ENCODE peak calls at places on chromosomes 6 and 20, in nine cellular contexts. T is brain microvascular endothelial cell, Z is fibroblast of pulmonary artery, O is A549, E is gastrocnemius medialis, N is aorta, X is IMR-90, Q is AG09309, J is fibroblast of lung. Y is an unnamed sample.

GRCh38 chr20:51318058-51318960 is 224.2 kb downstream of the NFATC2 start:
- DNase-seq in T (peak; percentile 41), Z (no peak), O (peak; percentile 32), E (no peak), N (no peak), X (no peak), Q (no peak), J (no peak), Y (no peak)

GRCh38 chr6:34551720-34552119 is 4.4 kb downstream of the SPDEF start:
- DNase-seq in T (no peak), Z (no peak), O (no peak), E (no peak), N (no peak), X (no peak), Q (no peak), J (no peak), Y (no peak)

GRCh38 chr6:111989743-111990142 is 64.2 kb upstream of the CCN6 start:
- DNase-seq in T (no peak), Z (no peak), O (no peak), E (no peak), N (no peak), X (no peak), Q (no peak), J (no peak), Y (no peak)

GRCh38 chr20:2865630-2866029 is 7.7 kb upstream of the PTPRA start:
- DNase-seq in T (no peak), Z (no peak), O (no peak), E (no peak), N (no peak), X (no peak), Q (no peak), J (no peak), Y (no peak)

GRCh38 chr20:3714092-3714491 is 1.7 kb upstream of the SIGLEC1 start:
- DNase-seq in T (no peak), Z (no peak), O (no peak), E (no peak), N (no peak), X (no peak), Q (no peak), J (no peak), Y (no peak)

GRCh38 chr6:18022398-18023231 is 35.2 kb upstream of the KIF13A start:
- DNase-seq in T (peak; percentile 58), Z (peak; percentile 80), O (peak; percentile 10), E (no peak), N (no peak), X (peak; percentile 57), Q (no peak), J (peak; percentile 87), Y (peak; percentile 76)

GRCh38 chr20:41175201-41175651 is 37.9 kb downstream of the PLCG1 start:
- DNase-seq in T (no peak), Z (no peak), O (no peak), E (no peak), N (no peak), X (no peak), Q (no peak), J (no peak), Y (no peak)

GRCh38 chr20:49656304-49656703 is 57.4 kb downstream of the B4GALT5 start:
- DNase-seq in T (no peak), Z (no peak), O (no peak), E (peak; percentile 78), N (no peak), X (peak; percentile 65), Q (no peak), J (peak; percentile 48), Y (no peak)

GRCh38 chr20:7375905-7376304 is 564.4 kb downstream of the HAO1 start:
- DNase-seq in T (no peak), Z (peak; percentile 55), O (no peak), E (no peak), N (no peak), X (peak; percentile 17), Q (no peak), J (no peak), Y (peak; percentile 49)

GRCh38 chr20:44309763-44310663 is 989 bp downstream of the FITM2 start:
- DNase-seq in T (peak; percentile 16), Z (peak; percentile 74), O (no peak), E (peak; percentile 10), N (no peak), X (peak; percentile 58), Q (peak; percentile 40), J (peak; percentile 36), Y (peak; percentile 74)

GRCh38 chr20:4563534-4563933 is 158.2 kb upstream of the PRND start:
- DNase-seq in T (peak; percentile 67), Z (peak; percentile 82), O (no peak), E (no peak), N (no peak), X (peak; percentile 80), Q (no peak), J (peak; percentile 76), Y (peak; percentile 90)

GRCh38 chr6:150068173-150068785 is 642 bp downstream of the ULBP3 start:
- DNase-seq in T (no peak), Z (no peak), O (no peak), E (no peak), N (no peak), X (no peak), Q (no peak), J (no peak), Y (no peak)

GRCh38 chr6:56891754-56892153 is 63.2 kb upstream of the BEND6 start:
- DNase-seq in T (no peak), Z (no peak), O (no peak), E (no peak), N (no peak), X (peak; percentile 52), Q (no peak), J (no peak), Y (peak; percentile 42)

GRCh38 chr6:117482240-117483003 is at the start of gene DCBLD1:
- DNase-seq in T (peak; percentile 56), Z (peak; percentile 72), O (peak; percentile 58), E (peak; percentile 32), N (peak; percentile 92), X (peak; percentile 70), Q (no peak), J (peak; percentile 79), Y (peak; percentile 94)

GRCh38 chr6:32665621-32666140 is 776 bp downstream of the HLA-DQB1 start:
- DNase-seq in T (no peak), Z (no peak), O (no peak), E (no peak), N (no peak), X (no peak), Q (no peak), J (no peak), Y (no peak)

GRCh38 chr6:32666420-32667300 is at the start of gene HLA-DQB1:
- DNase-seq in T (no peak), Z (peak; percentile 23), O (peak; percentile 1), E (no peak), N (no peak), X (no peak), Q (no peak), J (no peak), Y (peak; percentile 34)

GRCh38 chr6:32669240-32669639 is 2.8 kb upstream of the HLA-DQB1 start:
- DNase-seq in T (no peak), Z (no peak), O (no peak), E (no peak), N (no peak), X (no peak), Q (no peak), J (no peak), Y (no peak)

GRCh38 chr6:32669893-32670292 is 3.4 kb upstream of the HLA-DQB1 start:
- DNase-seq in T (no peak), Z (no peak), O (no peak), E (no peak), N (no peak), X (no peak), Q (no peak), J (no peak), Y (no peak)

GRCh38 chr6:32668226-32668747 is 1.8 kb upstream of the HLA-DQB1 start:
- DNase-seq in T (no peak), Z (peak; percentile 23), O (no peak), E (no peak), N (no peak), X (peak; percentile 19), Q (no peak), J (no peak), Y (no peak)
- H3K4me3 ChIP-seq in T (no peak overlapping the region), Z (no peak overlapping the region), O (no peak overlapping the region), E (no peak overlapping the region), N (no peak overlapping the region), X (no peak overlapping the region), Q (no peak overlapping the region), J (no peak overlapping the region), Y (no peak overlapping the region)

GRCh38 chr6:30717129-30717844 is at the start of gene MDC1:
- DNase-seq in T (peak; percentile 100), Z (peak; percentile 100), O (peak; percentile 84), E (peak; percentile 100), N (peak; percentile 100), X (peak; percentile 100), Q (peak; percentile 100), J (peak; percentile 100), Y (peak; percentile 100)
- H3K4me3 ChIP-seq in T (peak within 1 kb of the TSS; percentile 76), Z (peak within 1 kb of the TSS; percentile 86), O (peak within 1 kb of the TSS; percentile 63), E (peak within 1 kb of the TSS; percentile 90), N (peak within 1 kb of the TSS; percentile 15), X (peak within 1 kb of the TSS; percentile 61), Q (peak within 1 kb of the TSS; percentile 79), J (peak within 1 kb of the TSS; percentile 70), Y (peak within 1 kb of the TSS; percentile 72)

DNA sequence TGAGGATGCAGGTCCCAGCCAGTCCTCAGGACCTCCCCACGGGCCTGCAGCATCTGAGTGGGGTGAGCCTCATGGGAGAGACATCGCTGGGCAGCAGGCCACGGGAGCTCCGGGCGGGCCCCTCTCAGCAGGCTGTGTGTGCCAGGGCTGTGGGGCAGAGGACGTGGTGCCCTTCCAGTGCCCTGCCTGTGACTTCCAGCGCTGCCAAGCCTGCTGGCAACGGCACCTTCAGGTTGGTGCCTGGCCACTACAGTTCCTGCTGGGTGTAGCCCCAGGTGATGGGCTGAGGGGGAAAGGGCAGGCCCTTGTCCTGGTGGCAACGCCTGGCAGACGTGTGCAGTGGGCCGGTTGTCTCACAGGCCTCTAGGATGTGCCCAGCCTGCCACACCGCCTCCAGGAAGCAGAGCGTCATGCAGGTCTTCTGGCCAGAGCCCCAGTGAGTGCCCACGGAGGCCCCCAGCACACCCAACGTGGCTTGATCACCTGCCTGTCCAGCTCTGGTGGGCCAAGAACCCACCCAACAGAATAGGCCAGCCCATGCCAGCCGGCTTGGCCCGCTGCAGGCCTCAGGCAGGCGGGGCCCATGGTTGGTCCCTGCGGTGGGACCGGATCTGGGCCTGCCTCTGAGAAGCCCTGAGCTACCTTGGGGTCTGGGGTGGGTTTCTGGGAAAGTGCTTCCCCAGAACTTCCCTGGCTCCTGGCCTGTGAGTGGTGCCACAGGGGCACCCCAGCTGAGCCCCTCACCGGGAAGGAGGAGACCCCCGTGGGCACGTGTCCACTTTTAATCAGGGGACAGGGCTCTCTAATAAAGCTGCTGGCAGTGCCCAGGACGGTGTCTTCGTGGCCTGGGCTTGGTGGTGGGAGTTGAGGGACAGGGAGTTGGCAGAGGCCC is 787 bp upstream of the TNFRSF6B start:
- DNase-seq in T (no peak), Z (no peak), O (no peak), E (no peak), N (no peak), X (no peak), Q (no peak), J (no peak), Y (no peak)
- H3K4me3 ChIP-seq in T (no peak overlapping the region), Z (no peak overlapping the region), O (no peak overlapping the region), E (no peak overlapping the region), N (no peak overlapping the region), X (no peak overlapping the region), Q (no peak overlapping the region), J (no peak overlapping the region), Y (no peak overlapping the region)

DNA sequence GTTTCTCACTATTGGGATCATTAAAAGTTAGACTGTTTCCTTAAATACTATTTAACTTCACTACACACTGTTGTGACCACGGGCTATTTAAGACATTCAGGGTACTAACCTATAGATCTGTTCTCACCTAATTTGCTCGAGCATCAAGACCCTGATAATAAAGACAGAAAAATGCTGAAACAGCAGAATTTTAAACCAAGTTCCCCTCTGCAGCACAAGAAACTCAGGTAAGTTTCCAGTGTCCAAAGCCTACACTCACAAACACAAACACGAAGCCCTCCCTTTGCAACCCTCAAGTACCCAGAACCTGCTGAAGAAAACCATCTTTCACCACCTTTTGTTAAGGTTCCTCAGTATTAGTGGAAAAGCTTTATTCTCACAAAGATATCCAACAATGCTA is 4.0 kb downstream of the SNX5 start:
- DNase-seq in T (no peak), Z (no peak), O (no peak), E (no peak), N (no peak), X (no peak), Q (no peak), J (no peak), Y (no peak)
- H3K4me3 ChIP-seq in T (no peak overlapping the region), Z (no peak overlapping the region), O (peak overlapping the region; percentile 79), E (no peak overlapping the region), N (no peak overlapping the region), X (no peak overlapping the region), Q (no peak overlapping the region), J (peak overlapping the region; percentile 98), Y (no peak overlapping the region)